ENCODE peak calls at places on chromosomes 1 and 21, in ten cellular contexts. One of them, this sample, is unnamed.

GRCh38 chr1:91529856-91530255 is 29.2 kb downstream of the CDC7 start:
- DNase-seq in endothelial cell: no peak
- DNase-seq in midbrain: peak
- DNase-seq in NCI-H1417: peak
- DNase-seq in activated T-cell treated with anti-CD3 and anti-CD28 coated beads for 1 hour: no peak
- DNase-seq in GM12891: no peak
- DNase-seq in H9: no peak
- DNase-seq in nephron progenitor cell: no peak
- DNase-seq in fibroblast of mammary gland: peak
- DNase-seq in glomerular endothelial cell: peak
- DNase-seq in this sample: no peak

GRCh38 chr21:41663805-41664788 is 102.8 kb downstream of the RIPK4 start:
- DNase-seq in endothelial cell: no peak
- DNase-seq in midbrain: no peak
- DNase-seq in NCI-H1417: peak
- DNase-seq in activated T-cell treated with anti-CD3 and anti-CD28 coated beads for 1 hour: no peak
- DNase-seq in GM12891: no peak
- DNase-seq in H9: no peak
- DNase-seq in nephron progenitor cell: no peak
- DNase-seq in fibroblast of mammary gland: peak
- DNase-seq in glomerular endothelial cell: no peak
- DNase-seq in this sample: no peak

GRCh38 chr1:156948708-156949107 is 28.3 kb downstream of the LRRC71 start:
- DNase-seq in endothelial cell: no peak
- DNase-seq in midbrain: no peak
- DNase-seq in NCI-H1417: no peak
- DNase-seq in activated T-cell treated with anti-CD3 and anti-CD28 coated beads for 1 hour: no peak
- DNase-seq in GM12891: no peak
- DNase-seq in H9: peak
- DNase-seq in nephron progenitor cell: no peak
- DNase-seq in fibroblast of mammary gland: no peak
- DNase-seq in glomerular endothelial cell: no peak
- DNase-seq in this sample: no peak

GRCh38 chr1:204065174-204065985 is 7.5 kb upstream of the SOX13 start:
- DNase-seq in endothelial cell: no peak
- DNase-seq in midbrain: peak
- DNase-seq in NCI-H1417: peak
- DNase-seq in activated T-cell treated with anti-CD3 and anti-CD28 coated beads for 1 hour: no peak
- DNase-seq in GM12891: no peak
- DNase-seq in H9: peak
- DNase-seq in nephron progenitor cell: no peak
- DNase-seq in fibroblast of mammary gland: peak
- DNase-seq in glomerular endothelial cell: no peak
- DNase-seq in this sample: peak

GRCh38 chr1:102897537-102897936 is 210.8 kb downstream of the COL11A1 start:
- DNase-seq in endothelial cell: no peak
- DNase-seq in midbrain: no peak
- DNase-seq in NCI-H1417: no peak
- DNase-seq in activated T-cell treated with anti-CD3 and anti-CD28 coated beads for 1 hour: no peak
- DNase-seq in GM12891: no peak
- DNase-seq in H9: no peak
- DNase-seq in nephron progenitor cell: no peak
- DNase-seq in fibroblast of mammary gland: peak
- DNase-seq in glomerular endothelial cell: no peak
- DNase-seq in this sample: no peak

GRCh38 chr1:173410794-173411236 is 66.3 kb upstream of the PRDX6 start:
- DNase-seq in endothelial cell: no peak
- DNase-seq in midbrain: no peak
- DNase-seq in NCI-H1417: no peak
- DNase-seq in activated T-cell treated with anti-CD3 and anti-CD28 coated beads for 1 hour: no peak
- DNase-seq in GM12891: no peak
- DNase-seq in H9: no peak
- DNase-seq in nephron progenitor cell: no peak
- DNase-seq in fibroblast of mammary gland: no peak
- DNase-seq in glomerular endothelial cell: no peak
- DNase-seq in this sample: no peak

GRCh38 chr1:9728451-9729295 is 77.1 kb downstream of the PIK3CD start:
- DNase-seq in endothelial cell: no peak
- DNase-seq in midbrain: no peak
- DNase-seq in NCI-H1417: no peak
- DNase-seq in activated T-cell treated with anti-CD3 and anti-CD28 coated beads for 1 hour: no peak
- DNase-seq in GM12891: no peak
- DNase-seq in H9: no peak
- DNase-seq in nephron progenitor cell: no peak
- DNase-seq in fibroblast of mammary gland: no peak
- DNase-seq in glomerular endothelial cell: no peak
- DNase-seq in this sample: no peak

GRCh38 chr21:18478513-18478912 is 74.9 kb upstream of the TMPRSS15 start:
- DNase-seq in endothelial cell: no peak
- DNase-seq in midbrain: no peak
- DNase-seq in NCI-H1417: no peak
- DNase-seq in activated T-cell treated with anti-CD3 and anti-CD28 coated beads for 1 hour: no peak
- DNase-seq in GM12891: no peak
- DNase-seq in H9: no peak
- DNase-seq in nephron progenitor cell: no peak
- DNase-seq in fibroblast of mammary gland: no peak
- DNase-seq in glomerular endothelial cell: no peak
- DNase-seq in this sample: no peak

GRCh38 chr1:148388260-148389026 is 94.7 kb downstream of the PPIAL4G start:
- DNase-seq in endothelial cell: peak
- DNase-seq in midbrain: peak
- DNase-seq in NCI-H1417: peak
- DNase-seq in activated T-cell treated with anti-CD3 and anti-CD28 coated beads for 1 hour: peak
- DNase-seq in GM12891: peak
- DNase-seq in H9: peak
- DNase-seq in nephron progenitor cell: peak
- DNase-seq in fibroblast of mammary gland: peak
- DNase-seq in glomerular endothelial cell: no peak
- DNase-seq in this sample: peak

GRCh38 chr21:25487046-25487594 is 120.2 kb downstream of the MRPL39 start:
- DNase-seq in endothelial cell: no peak
- DNase-seq in midbrain: no peak
- DNase-seq in NCI-H1417: no peak
- DNase-seq in activated T-cell treated with anti-CD3 and anti-CD28 coated beads for 1 hour: no peak
- DNase-seq in GM12891: no peak
- DNase-seq in H9: no peak
- DNase-seq in nephron progenitor cell: no peak
- DNase-seq in fibroblast of mammary gland: peak
- DNase-seq in glomerular endothelial cell: no peak
- DNase-seq in this sample: no peak

GRCh38 chr1:86449103-86449502 is 19.6 kb upstream of the CLCA1 start:
- DNase-seq in endothelial cell: no peak
- DNase-seq in midbrain: no peak
- DNase-seq in NCI-H1417: no peak
- DNase-seq in activated T-cell treated with anti-CD3 and anti-CD28 coated beads for 1 hour: no peak
- DNase-seq in GM12891: no peak
- DNase-seq in H9: no peak
- DNase-seq in nephron progenitor cell: no peak
- DNase-seq in fibroblast of mammary gland: no peak
- DNase-seq in glomerular endothelial cell: no peak
- DNase-seq in this sample: no peak

GRCh38 chr1:153353226-153353947 is 4.3 kb upstream of the S100A9 start:
- DNase-seq in endothelial cell: peak
- DNase-seq in midbrain: no peak
- DNase-seq in NCI-H1417: peak
- DNase-seq in activated T-cell treated with anti-CD3 and anti-CD28 coated beads for 1 hour: no peak
- DNase-seq in GM12891: no peak
- DNase-seq in H9: peak
- DNase-seq in nephron progenitor cell: peak
- DNase-seq in fibroblast of mammary gland: peak
- DNase-seq in glomerular endothelial cell: no peak
- DNase-seq in this sample: no peak

This sample was measured in body of pancreas.